ENCODE peak calls at places on chromosomes 16 and 17, in six cellular contexts. Q, G, N, H, Y and J are unnamed samples.

GRCh38 chr17:79852748-79853147 is 13.5 kb upstream of the CBX4 start:
- ATAC-seq in Q (no peak), G (peak), N (peak), H (peak), Y (peak), J (no peak)

GRCh38 chr16:56814537-56815432 is 50.2 kb upstream of the SLC12A3 start:
- ATAC-seq in Q (no peak), G (no peak), N (peak), H (peak), Y (no peak), J (no peak)

GRCh38 chr16:7492122-7492521 is 159.5 kb downstream of the RBFOX1 start:
- ATAC-seq in Q (no peak), G (no peak), N (no peak), H (no peak), Y (no peak), J (no peak)

GRCh38 chr17:63641678-63642077 is 19.5 kb downstream of the MAP3K3 start:
- ATAC-seq in Q (no peak), G (peak), N (peak), H (no peak), Y (no peak), J (peak)

GRCh38 chr17:80790981-80791742 is 200.5 kb upstream of the CHMP6 start:
- ATAC-seq in Q (no peak), G (no peak), N (no peak), H (no peak), Y (no peak), J (no peak)

GRCh38 chr17:4003501-4004421 is 39.5 kb upstream of the ATP2A3 start:
- ATAC-seq in Q (no peak), G (peak), N (peak), H (no peak), Y (no peak), J (no peak)

GRCh38 chr17:2312736-2313135 is 9.0 kb downstream of the SRR start:
- ATAC-seq in Q (no peak), G (no peak), N (no peak), H (no peak), Y (no peak), J (no peak)

GRCh38 chr17:55384833-55385232 is 36.8 kb downstream of the MMD start:
- ATAC-seq in Q (no peak), G (no peak), N (no peak), H (no peak), Y (no peak), J (no peak)

GRCh38 chr16:715448-716249 is 731 bp downstream of the METRN start:
- ATAC-seq in Q (peak), G (no peak), N (no peak), H (peak), Y (peak), J (no peak)

GRCh38 chr16:84199861-84200260 is 8.9 kb downstream of the ADAD2 start:
- ATAC-seq in Q (no peak), G (peak), N (peak), H (no peak), Y (no peak), J (peak)

GRCh38 chr17:79850571-79851460 is 11.6 kb upstream of the CBX4 start:
- ATAC-seq in Q (peak), G (no peak), N (no peak), H (peak), Y (peak), J (no peak)

GRCh38 chr16:67199011-67199807 is at the start of gene ELMO3:
- ATAC-seq in Q (peak), G (peak), N (peak), H (no peak), Y (no peak), J (peak)

GRCh38 chr17:76405967-76406647 is 21.7 kb downstream of the SPHK1 start:
- ATAC-seq in Q (no peak), G (peak), N (peak), H (no peak), Y (peak), J (no peak)

GRCh38 chr17:44210342-44211192 is 8.9 kb downstream of the UBTF start:
- ATAC-seq in Q (peak), G (peak), N (peak), H (peak), Y (peak), J (peak)

GRCh38 chr17:76755285-76755684 is 17.4 kb downstream of the MFSD11 start:
- ATAC-seq in Q (no peak), G (no peak), N (no peak), H (no peak), Y (no peak), J (no peak)

DNA sequence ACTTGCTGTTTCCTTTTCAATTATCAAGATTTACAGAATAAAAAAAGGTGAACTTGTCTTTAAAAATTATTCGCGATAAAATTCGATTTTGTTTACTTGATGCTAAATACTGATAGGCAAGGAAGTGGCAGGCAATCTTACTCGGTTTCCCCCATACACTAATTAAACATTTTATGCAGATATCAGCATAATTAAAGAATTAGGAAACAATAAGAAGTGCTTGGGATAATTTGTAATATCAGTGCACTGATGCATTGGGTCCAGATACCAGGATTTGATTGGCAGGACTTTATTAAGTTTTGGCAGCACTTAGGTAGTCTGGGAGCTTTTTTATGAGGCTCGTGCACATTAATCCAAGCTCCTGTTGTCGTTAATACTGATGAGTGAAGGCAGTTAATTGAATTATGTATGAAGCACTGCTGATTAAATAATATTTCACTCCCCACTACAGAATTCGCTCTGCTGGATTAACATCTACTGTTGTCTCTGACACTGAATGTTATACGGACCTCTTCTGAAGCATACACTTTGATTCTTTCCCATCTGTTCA is 165.6 kb downstream of the CA10 start:
- ATAC-seq in Q (no peak), G (no peak), N (no peak), H (no peak), Y (no peak), J (no peak)
- TF ChIP-seq CTCF in Q (no peak), G (no peak), N (no peak), H (no peak), Y (no peak), J (no peak)

DNA sequence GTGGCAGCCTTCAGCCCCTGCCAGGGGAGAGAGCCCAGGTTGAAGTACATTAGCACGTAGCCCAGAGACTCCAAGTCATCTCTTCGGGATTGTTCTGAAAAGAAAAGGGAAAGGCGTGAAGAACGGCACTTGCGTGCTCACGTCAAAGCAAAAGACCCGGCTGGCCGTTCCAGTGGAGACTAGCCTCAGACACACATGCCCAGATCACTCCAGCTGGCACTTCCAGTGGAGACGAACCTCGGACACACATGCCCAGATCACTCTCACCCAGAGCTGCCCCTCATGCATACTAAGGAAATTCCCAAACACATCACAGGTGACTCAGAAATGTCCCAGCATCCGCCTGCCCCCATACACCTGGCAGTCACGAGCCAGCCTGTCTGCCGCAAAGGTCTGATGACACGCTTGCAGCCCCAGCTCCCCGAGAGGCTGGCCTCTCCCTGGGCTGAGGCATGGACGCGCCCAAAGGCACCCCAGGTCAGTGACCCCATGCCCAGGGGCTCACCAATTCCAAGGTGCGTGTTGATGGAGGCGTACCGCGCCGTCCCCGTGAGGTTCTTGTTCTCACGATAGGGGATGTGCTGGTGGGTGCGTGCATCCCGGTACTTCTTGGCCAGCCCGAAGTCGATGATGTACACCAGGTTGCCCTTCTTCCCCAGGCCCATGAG is 20.9 kb downstream of the CSNK1D start:
- ATAC-seq in Q (no peak), G (no peak), N (no peak), H (no peak), Y (no peak), J (no peak)
- TF ChIP-seq POLR2A in Q (no peak), G (no peak), N (no peak), H (no peak), Y (peak), J (no peak)

DNA sequence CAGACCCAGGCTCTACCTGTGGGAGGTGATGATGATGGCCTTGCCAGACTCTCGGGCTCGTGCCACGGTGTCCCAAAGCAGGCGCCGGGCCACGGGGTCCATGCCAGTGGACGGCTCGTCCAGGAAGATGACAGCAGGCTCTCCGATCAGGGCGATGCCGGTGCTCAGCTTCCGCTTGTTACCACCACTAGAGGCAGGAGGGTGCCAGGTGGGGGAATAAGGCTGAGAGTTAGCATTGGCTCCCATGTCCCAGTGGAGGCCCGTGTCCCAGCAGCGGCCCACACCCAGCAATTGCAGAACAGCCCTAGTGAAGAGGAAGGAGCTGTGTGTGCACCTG is 10.3 kb upstream of the RNPS1 start:
- ATAC-seq in Q (peak), G (no peak), N (no peak), H (no peak), Y (no peak), J (no peak)
- TF ChIP-seq CTCF in Q (no peak), G (no peak), N (no peak), H (no peak), Y (no peak), J (no peak)

DNA sequence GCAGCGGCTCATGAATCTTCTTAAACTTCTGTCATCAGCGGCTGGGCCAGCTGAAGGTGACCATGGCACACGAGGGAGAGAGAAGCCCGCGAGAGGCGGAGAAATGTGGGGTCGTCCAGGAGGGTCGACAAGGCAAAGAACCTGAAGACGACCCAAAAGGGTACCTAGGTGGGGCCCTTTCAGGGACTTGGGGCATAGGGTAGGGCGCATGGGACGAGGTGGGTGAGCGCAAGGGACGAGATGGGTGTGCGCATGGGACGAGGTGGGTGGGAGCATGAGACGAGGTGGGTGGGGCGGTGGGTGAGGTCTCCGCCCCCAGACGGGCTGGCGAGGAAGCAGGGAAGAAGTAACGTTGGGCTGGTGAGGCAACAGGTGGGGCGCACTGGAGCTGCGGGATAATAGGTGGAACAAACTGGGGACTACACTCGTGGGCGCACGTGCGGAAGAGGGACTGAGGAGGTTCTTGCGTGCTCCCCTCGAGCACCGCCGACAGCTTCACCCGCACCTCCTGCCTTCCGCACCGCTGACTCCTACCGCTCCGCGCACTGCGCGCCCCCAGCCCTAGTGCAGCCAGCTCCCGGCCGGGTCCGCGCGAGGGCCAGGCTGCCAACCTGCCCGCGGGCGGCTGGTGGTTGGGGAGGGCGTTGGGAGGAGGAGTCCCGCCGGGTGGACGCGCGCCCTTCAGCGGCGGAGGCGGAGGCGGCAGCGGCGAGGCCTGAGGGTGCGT is 23.2 kb upstream of the CRYM start:
- ATAC-seq in Q (peak), G (peak), N (peak), H (peak), Y (peak), J (peak)
- TF ChIP-seq POLR2A in Q (peak), G (no peak), N (no peak), H (peak), Y (no peak), J (no peak)